ENCODE peak calls at places on chromosomes 7 and 10, in four cellular contexts. X is naive thymus-derived CD8-positive, alpha-beta T cell; N is pulmonary artery endothelial cell; J is NCI-H1436. Z is an unnamed sample.

GRCh38 chr10:114283091-114283490 is 44.0 kb downstream of the VWA2 start:
- DNase-seq in X (no peak), N (no peak), J (no peak), Z (no peak)

GRCh38 chr7:31775511-31775910 is 88.5 kb downstream of the PPP1R17 start:
- DNase-seq in X (no peak), N (no peak), J (no peak), Z (no peak)

GRCh38 chr10:71999360-72000072 is 35.3 kb downstream of the CHST3 start:
- DNase-seq in X (no peak), N (no peak), J (no peak), Z (no peak)

GRCh38 chr10:92567952-92568600 is 5.8 kb downstream of the IDE start:
- DNase-seq in X (no peak), N (no peak), J (no peak), Z (no peak)

GRCh38 chr10:92011560-92012214 is 88.1 kb downstream of the BTAF1 start:
- DNase-seq in X (no peak), N (peak), J (no peak), Z (no peak)

GRCh38 chr10:108360187-108360586 is 1195.7 kb upstream of the SORCS1 start:
- DNase-seq in X (no peak), N (no peak), J (no peak), Z (no peak)

GRCh38 chr10:110522365-110522988 is 24.8 kb downstream of the DUSP5 start:
- DNase-seq in X (no peak), N (no peak), J (no peak), Z (peak)

GRCh38 chr10:19966751-19967150 is 150.5 kb downstream of the PLXDC2 start:
- DNase-seq in X (no peak), N (no peak), J (no peak), Z (no peak)

GRCh38 chr7:159195926-159196325 is 51.3 kb upstream of the VIPR2 start:
- DNase-seq in X (peak), N (no peak), J (no peak), Z (no peak)

GRCh38 chr10:110502851-110503301 is 5.2 kb downstream of the DUSP5 start:
- DNase-seq in X (peak), N (no peak), J (no peak), Z (no peak)

GRCh38 chr7:159012353-159013069 is 132.2 kb downstream of the VIPR2 start:
- DNase-seq in X (no peak), N (no peak), J (no peak), Z (no peak)

GRCh38 chr7:54426406-54426805 is 115.8 kb upstream of the VSTM2A start:
- DNase-seq in X (no peak), N (no peak), J (no peak), Z (no peak)

GRCh38 chr7:100678291-100678984 is 4.9 kb downstream of the GNB2 start:
- DNase-seq in X (no peak), N (no peak), J (no peak), Z (no peak)

Z was measured in NCI-H1417.